ENCODE peak calls at places on chromosome 13, in five cellular contexts. O, J, P, N and V are unnamed samples.

GRCh38 chr13:30577381-30577780 is 40.3 kb upstream of the USPL1 start:
- DNase-seq in O (no peak), N (peak; percentile 72), P (no peak), J (no peak), V (no peak)

GRCh38 chr13:32852568-32852967 is 163.7 kb upstream of the KL start:
- DNase-seq in N (no peak), J (no peak), O (no peak), P (no peak), V (no peak)

GRCh38 chr13:45575146-45575829 is 40.3 kb downstream of the ERICH6B start:
- DNase-seq in P (no peak), N (no peak), J (no peak), O (no peak), V (no peak)

GRCh38 chr13:47650221-47650620 is 350.9 kb downstream of the SUCLA2 start:
- DNase-seq in P (peak; percentile 1), N (no peak), J (no peak), O (no peak), V (no peak)

GRCh38 chr13:41019578-41020347 is 647 bp upstream of the ELF1 start:
- DNase-seq in N (no peak), P (peak; percentile 12), O (no peak), J (no peak), V (no peak)

GRCh38 chr13:50766043-50766442 is 77.4 kb downstream of the DLEU7 start:
- DNase-seq in P (no peak), J (no peak), N (no peak), O (peak; percentile 21), V (no peak)

GRCh38 chr13:42525035-42525504 is 48.9 kb upstream of the TNFSF11 start:
- DNase-seq in P (no peak), J (no peak), N (no peak), O (no peak), V (no peak)

GRCh38 chr13:76489299-76489698 is 396.9 kb downstream of the KCTD12 start:
- DNase-seq in P (no peak), O (no peak), N (no peak), J (no peak), V (no peak)

GRCh38 chr13:42022796-42023493 is 25.5 kb upstream of the DGKH start:
- DNase-seq in P (no peak), J (no peak), O (no peak), N (no peak), V (no peak)

GRCh38 chr13:73765651-73766384 is 368.4 kb downstream of the KLF12 start:
- DNase-seq in P (peak; percentile 59), O (no peak), J (no peak), N (no peak), V (peak; percentile 91)

GRCh38 chr13:73772449-73773186 is 361.6 kb downstream of the KLF12 start:
- DNase-seq in N (no peak), P (no peak), J (no peak), O (no peak), V (no peak)

GRCh38 chr13:73767191-73767741 is 366.9 kb downstream of the KLF12 start:
- DNase-seq in J (no peak), O (no peak), N (no peak), P (no peak), V (no peak)

GRCh38 chr13:73767747-73768315 is 366.4 kb downstream of the KLF12 start:
- DNase-seq in J (no peak), P (peak; percentile 22), O (no peak), N (no peak), V (no peak)
- TF ChIP-seq CTCF in J (no peak), P (peak; percentile 59), O (peak; percentile 22), N (peak; percentile 53), V (peak; percentile 35)

GRCh38 chr13:112053167-112053743 is 13.7 kb upstream of the SOX1 start:
- DNase-seq in O (no peak), J (no peak), N (no peak), P (no peak), V (no peak)

GRCh38 chr13:112055032-112055416 is 11.9 kb upstream of the SOX1 start:
- DNase-seq in P (no peak), O (no peak), J (no peak), N (no peak), V (no peak)

GRCh38 chr13:112053744-112054615 is 13.0 kb upstream of the SOX1 start:
- DNase-seq in N (no peak), J (no peak), P (no peak), O (peak; percentile 76), V (no peak)

GRCh38 chr13:112055417-112056206 is 11.3 kb upstream of the SOX1 start:
- DNase-seq in N (no peak), O (peak; percentile 63), J (no peak), P (no peak), V (no peak)

GRCh38 chr13:112054616-112055015 is 12.3 kb upstream of the SOX1 start:
- DNase-seq in P (no peak), N (no peak), J (no peak), O (no peak), V (no peak)
- H3K27me3 ChIP-seq in P (peaks cover 81% of the 10 kb centered on the region), N (no peaks in the 10 kb centered on the region), J (peaks cover 73% of the 10 kb centered on the region), O (peaks cover 29% of the 10 kb centered on the region), V (peaks cover 77% of the 10 kb centered on the region)

GRCh38 chr13:66689037-66689619 is 541.0 kb downstream of the PCDH9 start:
- DNase-seq in N (no peak), O (no peak), P (peak; percentile 19), J (no peak), V (no peak)
- TF ChIP-seq POLR2AphosphoS5 in N (no peak), O (no peak), P (no peak), J (no peak), V (no peak)

GRCh38 chr13:100594255-100594654 is 5.7 kb upstream of the GGACT start:
- DNase-seq in J (no peak), P (no peak), O (no peak), N (no peak), V (no peak)

GRCh38 chr13:100589178-100589725 is 663 bp upstream of the GGACT start:
- DNase-seq in P (no peak), O (no peak), N (no peak), J (no peak), V (no peak)

GRCh38 chr13:100596516-100596915 is 7.9 kb upstream of the GGACT start:
- DNase-seq in O (no peak), P (no peak), N (no peak), J (no peak), V (no peak)

GRCh38 chr13:100597253-100597652 is 8.7 kb upstream of the GGACT start:
- DNase-seq in P (no peak), O (no peak), J (no peak), N (no peak), V (no peak)

DNA sequence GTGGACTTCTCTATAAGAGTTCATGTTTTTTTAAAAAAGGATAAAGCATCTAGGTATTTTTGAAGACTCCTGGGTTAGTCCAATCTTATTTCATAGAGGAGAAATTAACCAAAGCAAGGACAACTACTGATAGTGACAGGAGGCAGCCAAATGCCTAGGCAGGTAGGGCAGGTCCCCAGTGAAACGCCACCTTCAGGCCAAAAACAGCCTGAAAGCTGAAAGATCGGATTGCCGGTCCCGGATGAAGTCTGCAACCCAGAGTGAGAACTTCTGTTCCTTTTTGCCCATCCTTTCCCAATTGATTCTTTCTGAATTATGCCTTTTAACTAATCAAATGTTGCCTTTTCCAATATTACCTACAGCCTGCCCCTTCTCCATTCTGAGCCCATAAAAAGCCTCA is 6.1 kb upstream of the GGACT start:
- DNase-seq in P (no peak), O (no peak), J (no peak), N (no peak), V (no peak)
- TF ChIP-seq CTCF in P (peak; percentile 20), O (no peak), J (no peak), N (peak; percentile 38), V (no peak)

GRCh38 chr13:27822258-27822872 is 30.1 kb downstream of the GSX1 start:
- DNase-seq in N (no peak), J (no peak), O (no peak), P (no peak), V (no peak)

GRCh38 chr13:27824121-27824520 is 31.8 kb downstream of the GSX1 start:
- DNase-seq in P (no peak), O (no peak), N (no peak), J (no peak), V (no peak)

GRCh38 chr13:27821566-27821965 is 29.3 kb downstream of the GSX1 start:
- DNase-seq in P (no peak), N (no peak), J (no peak), O (no peak), V (no peak)

GRCh38 chr13:27822873-27823311 is 30.6 kb downstream of the GSX1 start:
- DNase-seq in P (no peak), N (no peak), O (peak; percentile 47), J (no peak), V (no peak)

GRCh38 chr13:27820524-27821482 is 28.5 kb downstream of the GSX1 start:
- DNase-seq in N (no peak), J (no peak), P (no peak), O (peak; percentile 50), V (no peak)
- H3K27me3 ChIP-seq in N (peaks cover 3% of the 10 kb centered on the region), J (peaks cover 81% of the 10 kb centered on the region), P (peaks cover 42% of the 10 kb centered on the region), O (no peaks in the 10 kb centered on the region), V (peaks cover 4% of the 10 kb centered on the region)

GRCh38 chr13:23443110-23443509 is 9.6 kb upstream of the SACS start:
- DNase-seq in J (no peak), N (no peak), P (no peak), O (no peak), V (no peak)
- TF ChIP-seq POLR2AphosphoS5 in J (no peak), N (no peak), P (no peak), O (no peak), V (no peak)

GRCh38 chr13:72696590-72696989 is 30.8 kb downstream of the MZT1 start:
- DNase-seq in P (peak; percentile 11), J (no peak), N (no peak), O (no peak), V (no peak)
- TF ChIP-seq CTCF in P (peak; percentile 80), J (no peak), N (no peak), O (no peak), V (no peak)